ENCODE peak calls at places on chromosome 6, in five cellular contexts. One of them, this sample, is unnamed.

GRCh38 chr6:140857734-140858380 is 1274.9 kb upstream of the GJE1 start:
- DNase-seq in nucleus accumbens: no peak
- DNase-seq in stimulated activated CD4-positive, alpha-beta T cell treated with anti-CD3 and anti-CD28 coated beads, Interleukin-12 subunit alpha, Interleukin-12 subunit beta, amount 100 ng/mL, for 48 hours: no peak
- DNase-seq in heart left ventricle: no peak
- DNase-seq in neural progenitor cell: no peak
- DNase-seq in this sample: no peak

GRCh38 chr6:142373268-142374089 is 71.7 kb downstream of the ADGRG6 start:
- DNase-seq in nucleus accumbens: no peak
- DNase-seq in stimulated activated CD4-positive, alpha-beta T cell treated with anti-CD3 and anti-CD28 coated beads, Interleukin-12 subunit alpha, Interleukin-12 subunit beta, amount 100 ng/mL, for 48 hours: no peak
- DNase-seq in heart left ventricle: no peak
- DNase-seq in neural progenitor cell: no peak
- DNase-seq in this sample: no peak

GRCh38 chr6:89284963-89285735 is 29.9 kb downstream of the GABRR2 start:
- DNase-seq in nucleus accumbens: no peak
- DNase-seq in stimulated activated CD4-positive, alpha-beta T cell treated with anti-CD3 and anti-CD28 coated beads, Interleukin-12 subunit alpha, Interleukin-12 subunit beta, amount 100 ng/mL, for 48 hours: no peak
- DNase-seq in heart left ventricle: no peak
- DNase-seq in neural progenitor cell: no peak
- DNase-seq in this sample: no peak

GRCh38 chr6:163354085-163354484 is 60.4 kb upstream of the QKI start:
- DNase-seq in nucleus accumbens: no peak
- DNase-seq in stimulated activated CD4-positive, alpha-beta T cell treated with anti-CD3 and anti-CD28 coated beads, Interleukin-12 subunit alpha, Interleukin-12 subunit beta, amount 100 ng/mL, for 48 hours: no peak
- DNase-seq in heart left ventricle: no peak
- DNase-seq in neural progenitor cell: no peak
- DNase-seq in this sample: peak

GRCh38 chr6:89133981-89134380 is 11.9 kb upstream of the PM20D2 start:
- DNase-seq in nucleus accumbens: no peak
- DNase-seq in stimulated activated CD4-positive, alpha-beta T cell treated with anti-CD3 and anti-CD28 coated beads, Interleukin-12 subunit alpha, Interleukin-12 subunit beta, amount 100 ng/mL, for 48 hours: no peak
- DNase-seq in heart left ventricle: no peak
- DNase-seq in neural progenitor cell: no peak
- DNase-seq in this sample: no peak

GRCh38 chr6:106658469-106658868 is 29.1 kb downstream of the QRSL1 start:
- DNase-seq in nucleus accumbens: no peak
- DNase-seq in stimulated activated CD4-positive, alpha-beta T cell treated with anti-CD3 and anti-CD28 coated beads, Interleukin-12 subunit alpha, Interleukin-12 subunit beta, amount 100 ng/mL, for 48 hours: no peak
- DNase-seq in heart left ventricle: no peak
- DNase-seq in neural progenitor cell: no peak
- DNase-seq in this sample: no peak

GRCh38 chr6:33191383-33192104 is 723 bp downstream of the COL11A2 start:
- DNase-seq in nucleus accumbens: no peak
- DNase-seq in stimulated activated CD4-positive, alpha-beta T cell treated with anti-CD3 and anti-CD28 coated beads, Interleukin-12 subunit alpha, Interleukin-12 subunit beta, amount 100 ng/mL, for 48 hours: no peak
- DNase-seq in heart left ventricle: peak
- DNase-seq in neural progenitor cell: peak
- DNase-seq in this sample: no peak

GRCh38 chr6:50272611-50273010 is 222.9 kb upstream of the DEFB112 start:
- DNase-seq in nucleus accumbens: no peak
- DNase-seq in stimulated activated CD4-positive, alpha-beta T cell treated with anti-CD3 and anti-CD28 coated beads, Interleukin-12 subunit alpha, Interleukin-12 subunit beta, amount 100 ng/mL, for 48 hours: no peak
- DNase-seq in heart left ventricle: no peak
- DNase-seq in neural progenitor cell: no peak
- DNase-seq in this sample: no peak

GRCh38 chr6:56259682-56260081 is 12.3 kb upstream of the COL21A1 start:
- DNase-seq in nucleus accumbens: no peak
- DNase-seq in stimulated activated CD4-positive, alpha-beta T cell treated with anti-CD3 and anti-CD28 coated beads, Interleukin-12 subunit alpha, Interleukin-12 subunit beta, amount 100 ng/mL, for 48 hours: no peak
- DNase-seq in heart left ventricle: no peak
- DNase-seq in neural progenitor cell: no peak
- DNase-seq in this sample: no peak

GRCh38 chr6:21259660-21260059 is 333.9 kb upstream of the SOX4 start:
- DNase-seq in nucleus accumbens: no peak
- DNase-seq in stimulated activated CD4-positive, alpha-beta T cell treated with anti-CD3 and anti-CD28 coated beads, Interleukin-12 subunit alpha, Interleukin-12 subunit beta, amount 100 ng/mL, for 48 hours: no peak
- DNase-seq in heart left ventricle: no peak
- DNase-seq in neural progenitor cell: no peak
- DNase-seq in this sample: no peak

GRCh38 chr6:159461266-159461665 is 231.8 kb downstream of the SOD2 start:
- DNase-seq in nucleus accumbens: no peak
- DNase-seq in stimulated activated CD4-positive, alpha-beta T cell treated with anti-CD3 and anti-CD28 coated beads, Interleukin-12 subunit alpha, Interleukin-12 subunit beta, amount 100 ng/mL, for 48 hours: no peak
- DNase-seq in heart left ventricle: no peak
- DNase-seq in neural progenitor cell: no peak
- DNase-seq in this sample: no peak

GRCh38 chr6:6659600-6660327 is 71.2 kb downstream of the LY86 start:
- DNase-seq in nucleus accumbens: no peak
- DNase-seq in stimulated activated CD4-positive, alpha-beta T cell treated with anti-CD3 and anti-CD28 coated beads, Interleukin-12 subunit alpha, Interleukin-12 subunit beta, amount 100 ng/mL, for 48 hours: no peak
- DNase-seq in heart left ventricle: no peak
- DNase-seq in neural progenitor cell: no peak
- DNase-seq in this sample: peak

GRCh38 chr6:162450358-162450757 is 277.2 kb downstream of the PRKN start:
- DNase-seq in nucleus accumbens: no peak
- DNase-seq in stimulated activated CD4-positive, alpha-beta T cell treated with anti-CD3 and anti-CD28 coated beads, Interleukin-12 subunit alpha, Interleukin-12 subunit beta, amount 100 ng/mL, for 48 hours: no peak
- DNase-seq in heart left ventricle: no peak
- DNase-seq in neural progenitor cell: no peak
- DNase-seq in this sample: no peak

GRCh38 chr6:115221185-115221584 is 839.5 kb downstream of the FRK start:
- DNase-seq in nucleus accumbens: no peak
- DNase-seq in stimulated activated CD4-positive, alpha-beta T cell treated with anti-CD3 and anti-CD28 coated beads, Interleukin-12 subunit alpha, Interleukin-12 subunit beta, amount 100 ng/mL, for 48 hours: no peak
- DNase-seq in heart left ventricle: no peak
- DNase-seq in neural progenitor cell: peak
- DNase-seq in this sample: no peak

GRCh38 chr6:112030965-112031660 is 22.8 kb upstream of the CCN6 start:
- DNase-seq in nucleus accumbens: no peak
- DNase-seq in stimulated activated CD4-positive, alpha-beta T cell treated with anti-CD3 and anti-CD28 coated beads, Interleukin-12 subunit alpha, Interleukin-12 subunit beta, amount 100 ng/mL, for 48 hours: no peak
- DNase-seq in heart left ventricle: no peak
- DNase-seq in neural progenitor cell: no peak
- DNase-seq in this sample: peak

GRCh38 chr6:149965191-149966020 is 1.7 kb downstream of the ULBP1 start:
- DNase-seq in nucleus accumbens: no peak
- DNase-seq in stimulated activated CD4-positive, alpha-beta T cell treated with anti-CD3 and anti-CD28 coated beads, Interleukin-12 subunit alpha, Interleukin-12 subunit beta, amount 100 ng/mL, for 48 hours: no peak
- DNase-seq in heart left ventricle: peak
- DNase-seq in neural progenitor cell: peak
- DNase-seq in this sample: no peak